ENCODE peak calls at places on chromosomes 4 and X, in eight cellular contexts. O is neural crest cell; N is CD4-positive, alpha-beta T cell; K is GM06990; X is WTC11; M is uterus; P is transverse colon; U is spleen. E is an unnamed sample.

GRCh38 chr4:38784141-38784540 is 1.4 kb upstream of the TLR10 start:
- DNase-seq in N (no peak), U (no peak), X (no peak), K (no peak), M (no peak), O (no peak), P (no peak), E (no peak)

GRCh38 chrX:129361566-129361965 is 161.7 kb downstream of the SMARCA1 start:
- DNase-seq in O (no peak), N (no peak), U (no peak), X (no peak), M (no peak), P (no peak), K (no peak), E (no peak)

GRCh38 chr4:167233523-167234387 is 539 bp downstream of the SPOCK3 start:
- DNase-seq in M (no peak), U (no peak), K (peak; percentile 52), O (peak; percentile 12), X (peak; percentile 28), N (no peak), P (no peak), E (no peak)

GRCh38 chr4:60201052-60201673 is 999.0 kb upstream of the ADGRL3 start:
- DNase-seq in N (no peak), K (peak; percentile 7), M (no peak), P (peak; percentile 13), O (peak; percentile 74), X (peak; percentile 48), U (no peak), E (no peak)

GRCh38 chr4:76767983-76768382 is 130.0 kb downstream of the SOWAHB start:
- DNase-seq in O (no peak), U (no peak), M (no peak), P (no peak), K (no peak), N (no peak), X (no peak), E (no peak)

GRCh38 chr4:95288552-95288951 is 260.2 kb downstream of the UNC5C start:
- DNase-seq in K (no peak), O (no peak), N (no peak), X (no peak), P (no peak), U (no peak), M (no peak), E (no peak)

GRCh38 chrX:150736478-150736877 is 43.3 kb downstream of the MTMR1 start:
- DNase-seq in P (no peak), N (no peak), X (no peak), U (no peak), K (no peak), O (no peak), M (no peak), E (no peak)

GRCh38 chrX:110182865-110183264 is 135.0 kb downstream of the AMMECR1 start:
- DNase-seq in M (no peak), U (peak; percentile 41), O (no peak), K (no peak), P (no peak), N (no peak), X (no peak), E (no peak)

GRCh38 chr4:145130788-145131398 is 32.8 kb downstream of the ABCE1 start:
- DNase-seq in N (no peak), M (no peak), P (no peak), U (no peak), O (no peak), K (no peak), X (no peak), E (no peak)

GRCh38 chr4:78707268-78707667 is 68.9 kb upstream of the BMP2K start:
- DNase-seq in P (no peak), X (no peak), M (no peak), O (no peak), K (no peak), U (no peak), N (no peak), E (no peak)

GRCh38 chrX:3094261-3094660 is 53.0 kb downstream of the ARSF start:
- DNase-seq in O (no peak), M (no peak), K (no peak), U (no peak), N (no peak), P (peak; percentile 9), X (no peak), E (peak; percentile 4)

GRCh38 chrX:13007519-13008188 is 32.7 kb downstream of the TMSB4X start:
- DNase-seq in U (no peak), O (no peak), X (no peak), K (no peak), N (no peak), M (no peak), P (no peak), E (no peak)

GRCh38 chr4:152896819-152897218 is 39.3 kb upstream of the FHDC1 start:
- DNase-seq in P (no peak), O (no peak), X (no peak), K (no peak), M (no peak), N (no peak), U (no peak), E (no peak)

GRCh38 chr4:69831646-69832325 is 28.2 kb downstream of the SULT1E1 start:
- DNase-seq in P (peak; percentile 30), K (peak; percentile 42), O (no peak), U (peak; percentile 82), X (no peak), N (no peak), M (no peak), E (no peak)

GRCh38 chr4:73275318-73275654 is 16.7 kb upstream of the ANKRD17 start:
- DNase-seq in K (no peak), O (no peak), X (no peak), P (no peak), N (no peak), U (no peak), M (no peak), E (no peak)

GRCh38 chrX:72609313-72609712 is 36.7 kb upstream of the HDAC8 start:
- DNase-seq in M (no peak), P (no peak), X (no peak), K (no peak), U (no peak), O (no peak), N (no peak), E (no peak)

GRCh38 chr4:85773372-85773771 is 298.4 kb downstream of the ARHGAP24 start:
- DNase-seq in K (no peak), X (no peak), P (no peak), M (no peak), N (no peak), O (no peak), U (no peak), E (no peak)

GRCh38 chr4:76969493-76969892 is 19.9 kb downstream of the SEPTIN11 start:
- DNase-seq in O (no peak), P (no peak), N (no peak), M (no peak), U (no peak), X (no peak), K (no peak), E (no peak)

GRCh38 chr4:177483271-177483670 is 41.0 kb upstream of the AGA start:
- DNase-seq in X (no peak), O (no peak), N (no peak), M (no peak), U (no peak), K (no peak), P (no peak), E (no peak)

GRCh38 chr4:74543983-74544382 is 99.0 kb downstream of the AREG start:
- DNase-seq in O (no peak), M (no peak), N (no peak), X (no peak), U (no peak), P (no peak), K (no peak), E (no peak)

GRCh38 chrX:22666441-22666840 is 333.3 kb upstream of the DDX53 start:
- DNase-seq in M (no peak), U (no peak), K (no peak), P (no peak), X (peak; percentile 46), N (no peak), O (no peak), E (no peak)

GRCh38 chr4:147052361-147052760 is 106.7 kb upstream of the TTC29 start:
- DNase-seq in U (no peak), N (no peak), O (no peak), K (no peak), M (no peak), X (no peak), P (no peak), E (peak; percentile 7)

GRCh38 chr4:2977116-2978097 is 14.0 kb downstream of the GRK4 start:
- DNase-seq in M (no peak), N (no peak), K (no peak), X (no peak), O (no peak), P (no peak), U (no peak), E (no peak)
- TF ChIP-seq CTCF in M (no peak), N (no peak), K (no peak), X (no peak), O (no peak), P (no peak), U (no peak), E (no peak)

GRCh38 chr4:3346146-3346545 is 53.3 kb downstream of the RGS12 start:
- DNase-seq in K (no peak), O (peak; percentile 41), P (peak; percentile 34), N (no peak), X (no peak), U (no peak), M (peak; percentile 75), E (peak; percentile 11)
- TF ChIP-seq CTCF in K (peak; percentile 79), O (peak; percentile 97), P (peak; percentile 85), N (peak; percentile 96), X (peak; percentile 73), U (peak; percentile 86), M (peak; percentile 83), E (peak; percentile 84)

DNA sequence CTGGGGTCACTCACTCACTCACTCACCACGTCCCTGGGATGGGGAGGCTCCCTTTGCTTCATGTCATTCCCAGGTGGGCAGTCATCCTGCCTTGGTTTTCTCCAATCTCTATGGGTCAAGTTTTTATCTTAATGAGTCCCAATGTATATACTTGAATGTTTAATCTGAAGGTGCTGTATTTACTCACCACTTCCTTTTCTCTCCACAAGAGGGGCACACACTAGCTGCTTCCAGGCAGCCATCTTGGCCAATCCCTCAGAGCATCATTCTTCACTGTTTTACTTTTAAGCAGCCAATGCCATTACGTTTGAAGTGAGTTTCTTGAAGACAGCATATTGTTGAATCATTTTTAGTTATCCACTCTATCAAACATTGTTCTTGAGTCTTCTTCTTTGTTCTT is 153.4 kb upstream of the ARSJ start:
- DNase-seq in P (no peak), U (no peak), K (no peak), N (no peak), M (no peak), X (no peak), O (no peak), E (no peak)
- TF ChIP-seq CTCF in P (no peak), U (peak; percentile 7), K (peak; percentile 40), N (no peak), M (no peak), X (peak; percentile 46), O (peak; percentile 56), E (peak; percentile 54)

DNA sequence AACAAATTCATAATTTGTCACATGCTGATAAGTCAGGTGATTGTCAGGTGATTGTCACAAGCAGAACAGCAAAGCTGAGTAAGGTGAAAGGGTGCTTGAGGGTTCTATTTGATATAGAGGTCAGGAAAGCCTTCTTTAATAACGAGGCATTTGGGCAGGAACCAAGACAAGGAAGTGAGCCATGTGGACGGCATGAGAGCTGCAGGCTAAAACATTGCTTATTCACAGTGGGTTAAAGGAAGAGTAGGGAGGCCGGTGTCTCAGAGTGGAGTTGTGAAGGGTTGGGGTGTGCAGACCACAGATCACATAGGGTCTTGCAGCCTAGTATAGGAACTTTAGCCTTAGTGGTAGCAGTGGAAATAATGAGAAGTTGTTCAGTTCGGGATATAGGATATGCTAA is 31.3 kb upstream of the CYP2U1 start:
- DNase-seq in X (no peak), M (no peak), K (no peak), N (no peak), U (no peak), P (no peak), O (no peak), E (no peak)
- TF ChIP-seq CTCF in X (no peak), M (no peak), K (no peak), N (no peak), U (no peak), P (no peak), O (no peak), E (peak; percentile 26)

E was measured in keratinocyte.